ENCODE peak calls at places on chromosomes 11 and 22, in eight cellular contexts. S, W, Q, M, K, G, Z and D are unnamed samples.
A peak's percentile ranks its signal among the peaks of the same experiment; 100 is the strongest.

GRCh38 chr22:22803285-22803853 is 84.2 kb upstream of the IGLL5 start:
- DNase-seq in W (no peak), K (no peak), G (no peak), M (no peak), Q (no peak), Z (no peak), S (no peak), D (no peak)

GRCh38 chr22:46985507-46985882 is 223.0 kb downstream of the TBC1D22A start:
- DNase-seq in M (no peak), W (no peak), S (no peak), K (no peak), Q (no peak), G (no peak), Z (no peak), D (no peak)

GRCh38 chr22:50269573-50270301 is 443 bp downstream of the MAPK11 start:
- DNase-seq in G (peak; percentile 35), Q (peak; percentile 57), Z (no peak), S (no peak), M (no peak), W (peak; percentile 76), K (no peak), D (no peak)

GRCh38 chr11:44564653-44565007 is 833 bp upstream of the CD82 start:
- DNase-seq in M (peak; percentile 81), S (peak; percentile 59), W (peak; percentile 88), Z (peak; percentile 69), G (no peak), K (peak; percentile 64), Q (peak; percentile 84), D (peak; percentile 90)

GRCh38 chr11:21704539-21704938 is 488.3 kb upstream of the ANO5 start:
- DNase-seq in S (no peak), W (no peak), M (no peak), K (no peak), Q (no peak), Z (no peak), G (no peak), D (no peak)

GRCh38 chr11:134537296-134537695 is 125.3 kb upstream of the B3GAT1 start:
- DNase-seq in Q (no peak), K (no peak), M (no peak), S (no peak), Z (no peak), G (peak; percentile 7), W (no peak), D (peak; percentile 27)

GRCh38 chr11:65436412-65437032 is 13.9 kb downstream of the NEAT1 start:
- DNase-seq in Q (peak; percentile 11), W (peak; percentile 30), G (no peak), K (no peak), M (no peak), S (no peak), Z (no peak), D (peak; percentile 34)

GRCh38 chr11:120805960-120806555 is 217.8 kb upstream of the TBCEL start:
- DNase-seq in S (no peak), G (no peak), Z (no peak), W (no peak), M (no peak), K (no peak), Q (no peak), D (no peak)

GRCh38 chr11:37699644-37700043 is 1101.6 kb upstream of the RAG2 start:
- DNase-seq in K (no peak), S (no peak), W (no peak), Q (no peak), G (no peak), Z (no peak), M (no peak), D (no peak)

GRCh38 chr11:829116-829945 is 1.6 kb downstream of the CRACR2B start:
- DNase-seq in Z (no peak), Q (no peak), W (no peak), G (peak; percentile 60), K (no peak), M (no peak), S (no peak), D (no peak)

GRCh38 chr11:130636672-130637463 is 188.4 kb downstream of the ADAMTS15 start:
- DNase-seq in Q (peak; percentile 85), K (no peak), W (no peak), Z (no peak), G (no peak), M (peak; percentile 58), S (no peak), D (no peak)